ENCODE peak calls at places on chromosomes 13 and 19, in five cellular contexts. L, E, G, P and Y are unnamed samples.

GRCh38 chr19:3695986-3696659 is 4.1 kb downstream of the PIP5K1C start:
- DNase-seq in E (no peak), P (no peak), L (no peak), G (no peak), Y (no peak)

GRCh38 chr13:52348081-52348480 is 57.9 kb downstream of the THSD1 start:
- DNase-seq in G (no peak), E (no peak), P (peak; percentile 88), L (peak; percentile 94), Y (no peak)

GRCh38 chr19:10289167-10289835 is 451 bp upstream of the ICAM5 start:
- DNase-seq in P (no peak), L (peak; percentile 33), E (no peak), G (no peak), Y (peak; percentile 89)

GRCh38 chr13:50911051-50911690 is 1.6 kb downstream of the RNASEH2B start:
- DNase-seq in G (no peak), E (no peak), P (no peak), L (peak; percentile 12), Y (peak; percentile 68)

GRCh38 chr13:50584856-50585580 is 258.5 kb downstream of the DLEU7 start:
- DNase-seq in P (no peak), G (no peak), E (no peak), L (no peak), Y (no peak)

GRCh38 chr13:56349866-56350265 is 790.9 kb upstream of the PRR20A start:
- DNase-seq in P (no peak), E (no peak), G (no peak), L (no peak), Y (no peak)

GRCh38 chr13:39612023-39612637 is 9.1 kb upstream of the LHFPL6 start:
- DNase-seq in L (peak; percentile 77), G (no peak), E (peak; percentile 94), P (peak; percentile 52), Y (peak; percentile 83)

GRCh38 chr19:10219678-10220077 is 11.5 kb downstream of the S1PR2 start:
- DNase-seq in P (no peak), L (peak; percentile 43), E (no peak), G (no peak), Y (peak; percentile 84)

GRCh38 chr19:9498183-9498902 is at the start of gene ZNF560:
- DNase-seq in P (no peak), G (no peak), L (peak; percentile 11), E (peak; percentile 94), Y (no peak)

GRCh38 chr19:50720921-50721291 is 1.3 kb upstream of the SHANK1 start:
- DNase-seq in P (peak; percentile 32), E (no peak), G (no peak), L (peak; percentile 74), Y (no peak)

GRCh38 chr19:46787331-46788100 is 878 bp downstream of the SLC1A5 start:
- DNase-seq in P (no peak), G (peak; percentile 62), E (peak; percentile 74), L (peak; percentile 76), Y (peak; percentile 56)

GRCh38 chr19:58581227-58582141 is 8.3 kb upstream of the MZF1 start:
- DNase-seq in G (peak; percentile 79), P (peak; percentile 39), L (peak; percentile 92), E (peak; percentile 89), Y (peak; percentile 34)

GRCh38 chr19:45159971-45160324 is 834 bp downstream of the NKPD1 start:
- DNase-seq in G (no peak), P (no peak), E (no peak), L (no peak), Y (no peak)

GRCh38 chr19:2047076-2047448 is 4.0 kb downstream of the MKNK2 start:
- DNase-seq in P (no peak), G (no peak), E (no peak), L (no peak), Y (no peak)

GRCh38 chr13:94636942-94637578 is 35.4 kb downstream of the GPR180 start:
- DNase-seq in L (no peak), G (no peak), P (no peak), E (no peak), Y (no peak)

GRCh38 chr13:97724450-97724849 is 229.0 kb upstream of the IPO5 start:
- DNase-seq in P (no peak), E (no peak), L (no peak), G (no peak), Y (no peak)

GRCh38 chr13:114068723-114069322 is 63.6 kb downstream of the RASA3 start:
- DNase-seq in E (no peak), G (peak; percentile 54), L (peak; percentile 90), P (no peak), Y (no peak)
- H3K4me3 ChIP-seq in E (no peak overlapping the region), G (no peak overlapping the region), L (peak overlapping the region; percentile 13), P (no peak overlapping the region), Y (no peak overlapping the region)

GRCh38 chr19:35041548-35042055 is at the start of gene HPN:
- DNase-seq in G (peak; percentile 95), L (no peak), E (no peak), P (no peak), Y (no peak)
- H3K4me3 ChIP-seq in G (peak within 1 kb of the TSS; percentile 81), L (no peak within 1 kb of the TSS), E (no peak within 1 kb of the TSS), P (no peak within 1 kb of the TSS), Y (no peak within 1 kb of the TSS)

DNA sequence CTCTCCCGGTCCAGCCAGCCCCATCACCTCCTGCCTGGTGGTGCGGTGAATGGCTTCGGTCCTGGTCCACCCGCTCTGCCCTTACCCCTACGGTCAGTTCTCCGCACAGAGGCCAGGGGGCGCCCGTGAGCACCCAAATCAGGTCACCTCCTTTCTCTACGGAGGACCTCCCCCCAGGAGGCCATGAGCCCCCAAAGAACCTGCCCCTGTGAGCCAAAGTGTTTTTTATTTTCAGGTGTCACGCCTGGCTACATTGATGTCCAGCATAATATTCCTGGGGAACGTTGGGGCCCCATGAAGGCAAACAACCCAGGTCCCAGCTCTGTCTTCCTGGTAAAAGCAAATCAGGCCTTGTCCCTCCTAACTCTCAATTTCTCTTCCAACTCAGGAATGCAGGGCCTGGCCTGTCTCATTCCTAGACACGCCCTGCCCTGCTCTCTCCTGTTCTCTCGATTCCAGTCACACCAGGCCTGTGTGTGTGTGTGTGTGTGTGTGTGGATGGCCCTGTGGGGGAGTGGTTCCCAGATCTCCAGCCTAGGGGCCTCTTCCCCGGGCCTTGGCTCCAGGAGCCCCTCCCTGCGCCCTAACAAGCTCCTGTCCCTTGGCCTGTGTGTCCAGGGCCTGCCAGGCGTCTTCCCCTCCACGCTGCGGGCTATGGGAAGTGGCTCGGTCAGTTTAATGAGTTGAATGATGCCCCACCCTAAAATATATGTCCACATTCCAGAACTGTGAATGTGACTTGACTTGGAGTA is 9.7 kb upstream of the GIPC1 start:
- DNase-seq in P (no peak), L (peak; percentile 83), E (no peak), G (no peak), Y (peak; percentile 73)
- H3K4me3 ChIP-seq in P (no peak overlapping the region), L (no peak overlapping the region), E (no peak overlapping the region), G (no peak overlapping the region), Y (no peak overlapping the region)

DNA sequence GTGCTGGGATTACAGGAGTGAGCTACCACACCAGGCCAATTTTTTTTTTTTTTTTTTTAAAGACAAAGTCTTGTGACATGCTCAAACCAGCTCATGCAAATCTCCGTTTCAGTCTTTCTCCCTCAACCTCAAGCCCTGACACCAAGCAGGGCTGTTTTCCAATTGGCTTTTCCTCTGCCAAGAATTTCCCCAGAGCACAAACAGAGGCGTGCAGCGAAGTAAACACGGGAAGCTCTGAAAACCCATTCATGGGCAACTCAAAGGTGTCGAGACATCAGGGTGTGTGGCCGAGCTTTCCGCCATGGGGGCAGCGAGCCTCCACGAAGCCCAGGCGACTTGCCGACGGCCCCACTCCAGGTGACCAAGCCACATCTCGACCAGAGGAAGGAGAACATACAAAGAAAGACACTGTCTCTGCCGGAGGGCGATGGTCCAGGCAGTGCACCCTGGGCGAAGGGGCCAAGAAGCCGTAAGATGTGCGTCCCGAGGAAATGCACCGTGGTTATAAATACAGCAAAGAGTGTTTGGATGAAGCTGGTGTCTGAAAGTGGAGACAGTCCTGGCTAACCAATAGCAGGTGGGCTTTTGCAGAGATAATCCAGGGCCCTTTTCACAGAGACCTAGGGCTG is 69.9 kb downstream of the INSR start:
- DNase-seq in L (peak; percentile 72), E (peak; percentile 69), P (no peak), G (peak; percentile 68), Y (no peak)
- H3K4me3 ChIP-seq in L (no peak overlapping the region), E (no peak overlapping the region), P (no peak overlapping the region), G (no peak overlapping the region), Y (no peak overlapping the region)

GRCh38 chr19:610071-610800 is 20.6 kb downstream of the HCN2 start:
- DNase-seq in G (no peak), E (peak; percentile 44), L (no peak), P (no peak), Y (peak; percentile 79)

GRCh38 chr19:609001-609340 is 19.3 kb downstream of the HCN2 start:
- DNase-seq in G (no peak), P (no peak), L (no peak), E (no peak), Y (no peak)

GRCh38 chr19:611506-611869 is 21.8 kb downstream of the HCN2 start:
- DNase-seq in P (peak; percentile 96), E (no peak), G (no peak), L (peak; percentile 97), Y (no peak)

GRCh38 chr19:612941-613340 is 20.4 kb downstream of the POLRMT start:
- DNase-seq in P (no peak), L (no peak), E (no peak), G (peak; percentile 42), Y (no peak)

DNA sequence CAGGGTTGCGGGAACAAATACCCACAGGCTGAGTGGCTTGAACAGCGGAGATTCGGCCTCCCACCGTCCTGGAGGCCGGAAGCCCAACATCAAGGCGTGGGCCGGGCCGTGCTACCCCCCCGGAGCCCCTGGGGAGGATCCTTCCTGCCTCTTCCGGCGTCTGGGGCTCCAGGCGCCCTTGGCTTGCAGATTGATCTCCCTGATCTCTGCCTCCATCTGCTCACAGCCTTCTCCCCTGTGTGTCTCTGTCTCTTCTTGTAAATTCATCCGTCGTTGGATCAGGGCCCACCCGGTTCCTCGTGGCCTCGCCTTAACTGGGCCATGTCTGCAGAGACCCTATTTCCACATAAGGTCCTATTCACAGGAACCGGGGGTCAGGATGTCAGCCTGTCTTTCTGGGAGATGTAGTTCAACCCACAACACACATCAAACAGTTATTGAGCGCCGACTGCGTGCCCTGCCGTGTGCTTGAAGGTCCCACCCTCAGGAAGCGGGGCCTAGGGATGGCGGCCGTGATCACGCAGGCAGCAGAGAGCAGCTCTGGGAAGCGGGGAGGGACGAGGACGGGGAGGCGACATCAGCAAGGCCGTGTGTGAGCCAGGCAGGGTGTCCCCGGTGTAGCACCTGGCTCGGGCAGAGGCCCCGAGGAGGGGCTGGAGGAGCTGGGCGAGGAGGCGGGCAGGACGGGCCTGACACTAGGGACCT is 21.3 kb downstream of the HCN2 start:
- DNase-seq in G (no peak), E (peak; percentile 67), L (peak; percentile 74), P (no peak), Y (peak; percentile 80)
- H3K4me3 ChIP-seq in G (no peak overlapping the region), E (no peak overlapping the region), L (no peak overlapping the region), P (no peak overlapping the region), Y (peak overlapping the region; percentile 66)

DNA sequence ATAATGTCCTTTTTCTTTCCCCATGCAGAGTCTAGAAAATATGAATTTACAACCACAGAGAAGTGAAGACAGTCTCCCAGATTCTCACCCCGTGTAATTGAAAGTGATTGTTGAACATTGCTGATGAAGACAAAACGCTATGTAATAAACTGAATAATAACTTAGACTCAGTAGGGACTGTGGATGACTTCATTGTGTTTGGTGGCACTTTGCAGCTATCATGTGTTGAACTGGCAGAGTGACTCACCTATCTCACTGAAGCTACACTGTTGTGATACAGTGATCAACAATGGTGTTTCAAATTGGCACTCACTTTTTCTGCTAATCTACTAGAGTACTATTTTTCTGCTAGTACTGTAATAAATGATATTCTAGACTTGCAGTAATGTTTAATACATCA is 261.3 kb downstream of the DACH1 start:
- DNase-seq in L (no peak), P (no peak), E (no peak), G (no peak), Y (no peak)
- H3K4me3 ChIP-seq in L (no peak overlapping the region), P (no peak overlapping the region), E (no peak overlapping the region), G (no peak overlapping the region), Y (no peak overlapping the region)